ENCODE peak calls at places on chromosomes 1 and 21, in five cellular contexts. O is neuronal stem cell, Y is right atrium auricular region, Z is lung, C is adipocyte. U is an unnamed sample.

GRCh38 chr21:41779659-41780058 is 12.8 kb upstream of the RIPK4 start:
- DNase-seq in Z (no peak), O (no peak), Y (no peak), C (no peak), U (no peak)

GRCh38 chr1:154998818-154999650 is 3.6 kb upstream of the ZBTB7B start:
- DNase-seq in Z (no peak), Y (no peak), C (peak; percentile 82), O (no peak), U (peak; percentile 67)

GRCh38 chr1:16133007-16133961 is 22.6 kb downstream of the EPHA2 start:
- DNase-seq in O (no peak), C (no peak), Y (no peak), Z (no peak), U (no peak)

GRCh38 chr1:193479187-193479586 is 292.8 kb upstream of the B3GALT2 start:
- DNase-seq in Z (no peak), Y (no peak), O (no peak), C (no peak), U (no peak)

GRCh38 chr1:32873484-32873883 is 2.8 kb upstream of the FNDC5 start:
- DNase-seq in C (no peak), Z (no peak), O (no peak), Y (no peak), U (no peak)

GRCh38 chr1:231376101-231376500 is 38.0 kb downstream of the SPRTN start:
- DNase-seq in Y (no peak), Z (no peak), O (no peak), C (no peak), U (no peak)

GRCh38 chr1:212635141-212635601 is 26.6 kb downstream of the ATF3 start:
- DNase-seq in Z (no peak), Y (no peak), O (no peak), C (peak; percentile 77), U (no peak)

GRCh38 chr1:76867342-76868130 is at the start of gene ST6GALNAC5:
- DNase-seq in Z (no peak), O (peak; percentile 51), Y (no peak), C (peak; percentile 78), U (peak; percentile 17)

GRCh38 chr1:168498159-168498609 is 45.6 kb downstream of the XCL2 start:
- DNase-seq in O (no peak), Z (no peak), Y (no peak), C (peak; percentile 90), U (no peak)

GRCh38 chr1:90391116-90391515 is 326.0 kb downstream of the BARHL2 start:
- DNase-seq in Z (no peak), O (peak; percentile 37), C (peak; percentile 10), Y (no peak), U (no peak)

GRCh38 chr1:153945131-153945794 is 1.3 kb downstream of the DENND4B start:
- DNase-seq in Z (peak; percentile 71), C (peak; percentile 47), O (no peak), Y (peak; percentile 69), U (no peak)

GRCh38 chr1:22275211-22275610 is 132.3 kb upstream of the WNT4 start:
- DNase-seq in Y (no peak), O (no peak), Z (no peak), C (no peak), U (no peak)

GRCh38 chr1:218755128-218755527 is 410.0 kb downstream of the TGFB2 start:
- DNase-seq in Y (no peak), C (no peak), Z (no peak), O (no peak), U (no peak)

GRCh38 chr1:53264048-53264447 is 25.7 kb upstream of the MAGOH start:
- DNase-seq in C (no peak), Z (no peak), Y (no peak), O (no peak), U (no peak)

GRCh38 chr1:53259932-53260331 is 21.6 kb upstream of the MAGOH start:
- DNase-seq in C (no peak), Z (no peak), Y (no peak), O (no peak), U (no peak)

GRCh38 chr1:53265581-53265980 is 27.3 kb upstream of the MAGOH start:
- DNase-seq in O (no peak), Y (no peak), C (no peak), Z (no peak), U (peak; percentile 27)

GRCh38 chr1:53260631-53261247 is 22.4 kb upstream of the MAGOH start:
- DNase-seq in Y (no peak), O (no peak), Z (no peak), C (no peak), U (no peak)

GRCh38 chr1:53262000-53262399 is 23.7 kb upstream of the MAGOH start:
- DNase-seq in Y (no peak), O (no peak), Z (no peak), C (no peak), U (no peak)
- H3K4me3 ChIP-seq in Y (no peak overlapping the region), O (no peak overlapping the region), Z (no peak overlapping the region), C (no peak overlapping the region), U (no peak overlapping the region)

GRCh38 chr1:223288826-223289225 is 75.2 kb downstream of the SUSD4 start:
- DNase-seq in Z (no peak), O (no peak), Y (no peak), C (no peak), U (no peak)
- H3K9me3 ChIP-seq in Z (no peaks in the 10 kb centered on the region), O (no peaks in the 10 kb centered on the region), Y (no peaks in the 10 kb centered on the region), C (no peaks in the 10 kb centered on the region), U (no peaks in the 10 kb centered on the region)

DNA sequence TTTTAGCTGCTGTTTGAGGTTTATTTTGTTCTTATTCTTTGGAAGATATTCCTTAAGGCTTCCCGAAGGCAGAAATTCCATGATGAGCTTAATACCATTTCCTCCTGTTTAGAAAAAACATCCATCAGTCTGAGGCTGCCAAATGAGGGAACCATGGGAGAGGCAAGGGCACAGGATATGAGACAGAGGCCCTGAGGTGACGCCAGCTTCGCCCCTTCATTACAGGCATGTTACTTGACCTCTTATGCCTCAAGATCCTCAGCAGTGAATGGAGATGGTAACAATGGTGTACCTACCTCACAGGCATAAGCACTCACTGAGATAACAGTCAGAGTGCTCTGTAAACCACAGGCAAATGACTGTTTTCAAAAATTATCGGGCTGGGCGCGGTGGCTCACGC is 93.6 kb downstream of the RAVER2 start:
- DNase-seq in C (no peak), Z (no peak), O (no peak), Y (no peak), U (no peak)
- H3K36me3 ChIP-seq in C (peaks cover 85% of the 10 kb centered on the region), Z (peaks cover 42% of the 10 kb centered on the region), O (no peaks in the 10 kb centered on the region), Y (peaks cover 85% of the 10 kb centered on the region), U (peaks cover 52% of the 10 kb centered on the region)

GRCh38 chr21:40562603-40563002 is 284.4 kb downstream of the DSCAM start:
- DNase-seq in Y (no peak), O (no peak), Z (no peak), C (no peak), U (no peak)
- H3K4me3 ChIP-seq in Y (no peak overlapping the region), O (no peak overlapping the region), Z (no peak overlapping the region), C (no peak overlapping the region), U (no peak overlapping the region)

GRCh38 chr1:247165674-247166073 is 6.1 kb downstream of the ZNF124 start:
- DNase-seq in O (no peak), C (no peak), Y (no peak), Z (no peak), U (no peak)

DNA sequence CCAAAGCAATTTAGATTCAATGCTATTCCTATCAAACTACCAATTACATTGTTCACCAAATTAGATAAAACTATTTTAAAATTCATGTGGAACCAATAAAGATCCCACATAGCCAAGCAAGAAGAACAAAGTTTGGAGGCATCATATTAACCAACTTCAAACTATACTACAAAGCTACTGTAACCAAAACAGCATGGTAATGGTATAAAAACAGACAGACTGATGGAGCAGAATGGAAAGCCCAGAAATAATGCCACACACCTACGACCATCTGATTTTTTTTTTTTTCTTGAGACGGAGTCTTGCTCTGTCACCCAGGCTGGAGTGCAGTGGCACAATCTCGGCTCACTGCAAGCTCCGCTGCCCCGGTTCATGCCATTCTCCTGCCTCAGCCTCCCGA is 7.1 kb downstream of the ZNF124 start:
- DNase-seq in Y (no peak), O (no peak), C (no peak), Z (no peak), U (no peak)
- H3K9me3 ChIP-seq in Y (peaks cover 66% of the 10 kb centered on the region), O (peaks cover 93% of the 10 kb centered on the region), C (peaks cover 59% of the 10 kb centered on the region), Z (peaks cover 8% of the 10 kb centered on the region), U (peaks cover 67% of the 10 kb centered on the region)

DNA sequence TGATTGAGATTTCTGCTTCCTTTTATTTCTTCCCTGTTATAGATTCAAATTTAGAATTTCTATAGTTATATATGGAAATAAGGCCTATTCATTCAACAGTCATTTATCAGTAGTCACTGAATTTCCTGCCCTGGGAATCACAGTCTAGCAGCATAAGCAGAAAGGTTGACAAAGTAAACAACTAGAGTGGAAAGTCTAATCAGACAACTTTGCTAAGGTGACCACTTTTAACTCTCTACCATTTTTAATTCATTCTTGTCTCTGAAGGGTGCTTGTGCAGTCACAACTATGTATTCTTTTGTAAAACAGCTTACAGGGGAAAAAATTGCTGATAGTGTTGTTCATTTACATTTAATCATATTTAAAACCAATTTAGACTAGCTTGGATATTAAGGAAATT is 66.1 kb upstream of the PLA2G4A start:
- DNase-seq in O (no peak), Z (no peak), C (no peak), Y (no peak), U (no peak)
- H3K36me3 ChIP-seq in O (no peaks in the 10 kb centered on the region), Z (no peaks in the 10 kb centered on the region), C (no peaks in the 10 kb centered on the region), Y (no peaks in the 10 kb centered on the region), U (no peaks in the 10 kb centered on the region)

GRCh38 chr1:11907275-11908138 is 18.7 kb downstream of the KIAA2013 start:
- DNase-seq in O (peak; percentile 92), C (peak; percentile 97), Z (peak; percentile 94), Y (peak; percentile 97), U (peak; percentile 86)
- H3K4me3 ChIP-seq in O (no peak overlapping the region), C (peak overlapping the region; percentile 89), Z (no peak overlapping the region), Y (no peak overlapping the region), U (peak overlapping the region; percentile 49)

GRCh38 chr1:101317590-101317989 is 80.8 kb downstream of the S1PR1 start:
- DNase-seq in O (no peak), Z (no peak), Y (no peak), C (no peak), U (no peak)
- H3K9me3 ChIP-seq in O (no peaks in the 10 kb centered on the region), Z (no peaks in the 10 kb centered on the region), Y (no peaks in the 10 kb centered on the region), C (no peaks in the 10 kb centered on the region), U (no peaks in the 10 kb centered on the region)

GRCh38 chr21:34091607-34092006 is 18.2 kb downstream of the MRPS6 start:
- DNase-seq in Z (no peak), C (no peak), O (no peak), Y (no peak), U (no peak)
- H3K36me3 ChIP-seq in Z (peaks cover 6% of the 10 kb centered on the region), C (peaks cover 20% of the 10 kb centered on the region), O (peaks cover 18% of the 10 kb centered on the region), Y (peaks cover 13% of the 10 kb centered on the region), U (peaks cover 88% of the 10 kb centered on the region)

GRCh38 chr1:31441558-31441957 is 28.5 kb downstream of the SERINC2 start:
- DNase-seq in Z (no peak), C (no peak), O (no peak), Y (no peak), U (no peak)

GRCh38 chr1:31442648-31442994 is 29.6 kb downstream of the SERINC2 start:
- DNase-seq in O (no peak), Y (no peak), C (no peak), Z (no peak), U (no peak)

GRCh38 chr1:31443673-31444072 is 30.7 kb downstream of the SERINC2 start:
- DNase-seq in Y (no peak), C (no peak), Z (no peak), O (no peak), U (no peak)

GRCh38 chr1:31441073-31441472 is 28.1 kb downstream of the SERINC2 start:
- DNase-seq in C (no peak), Y (no peak), O (no peak), Z (no peak), U (no peak)

GRCh38 chr1:31441970-31442647 is 29.1 kb downstream of the SERINC2 start:
- DNase-seq in O (no peak), Z (no peak), Y (no peak), C (no peak), U (no peak)
- H3K4me3 ChIP-seq in O (no peak overlapping the region), Z (no peak overlapping the region), Y (no peak overlapping the region), C (no peak overlapping the region), U (no peak overlapping the region)

U was measured in MG63.